ENCODE peak calls at places on chromosomes 1 and 21, in five cellular contexts. P is lung, T is fibroblast of mammary gland, W is adrenal gland, S is fibroblast of the aortic adventitia. V is an unnamed sample.

GRCh38 chr1:242556276-242556675 is 31.8 kb upstream of the PLD5 start:
- DNase-seq in P (no peak), T (no peak), W (no peak), S (no peak), V (no peak)

GRCh38 chr1:79193211-79194079 is 186.9 kb upstream of the ADGRL4 start:
- DNase-seq in P (no peak), T (peak), W (peak), S (peak), V (no peak)

GRCh38 chr1:15808955-15809354 is 1.5 kb upstream of the UQCRHL start:
- DNase-seq in P (no peak), T (no peak), W (no peak), S (no peak), V (no peak)

GRCh38 chr1:199723557-199723956 is 304.0 kb upstream of the NR5A2 start:
- DNase-seq in P (no peak), T (peak), W (no peak), S (peak), V (no peak)

GRCh38 chr1:48077860-48078259 is 80.7 kb upstream of the TRABD2B start:
- DNase-seq in P (no peak), T (no peak), W (no peak), S (peak), V (no peak)

GRCh38 chr1:155978973-155979429 is 654 bp upstream of the ARHGEF2 start:
- DNase-seq in P (no peak), T (peak), W (no peak), S (peak), V (no peak)

GRCh38 chr21:31901342-31901741 is 28.5 kb downstream of the HUNK start:
- DNase-seq in P (no peak), T (no peak), W (no peak), S (no peak), V (no peak)

GRCh38 chr1:2322593-2323295 is 68.6 kb downstream of the MORN1 start:
- DNase-seq in P (no peak), T (no peak), W (no peak), S (no peak), V (no peak)

GRCh38 chr1:171346866-171347265 is 32.9 kb downstream of the FMO4 start:
- DNase-seq in P (no peak), T (peak), W (no peak), S (peak), V (no peak)

GRCh38 chr1:182602945-182603645 is 1.1 kb downstream of the RGS16 start:
- DNase-seq in P (peak), T (no peak), W (no peak), S (peak), V (no peak)

GRCh38 chr1:203410117-203410900 is 59.4 kb upstream of the FMOD start:
- DNase-seq in P (no peak), T (no peak), W (no peak), S (peak), V (no peak)

GRCh38 chr1:95325337-95325736 is 91.3 kb downstream of the RWDD3 start:
- DNase-seq in P (no peak), T (no peak), W (no peak), S (no peak), V (no peak)

GRCh38 chr1:33256335-33256700 is at the start of gene ZNF362:
- DNase-seq in P (peak), T (peak), W (peak), S (peak), V (peak)

GRCh38 chr1:93695411-93696005 is 13.9 kb upstream of the BCAR3 start:
- DNase-seq in P (no peak), T (no peak), W (no peak), S (no peak), V (no peak)

GRCh38 chr1:226635456-226635941 is 86.9 kb downstream of the STUM start:
- DNase-seq in P (no peak), T (no peak), W (no peak), S (no peak), V (peak)

GRCh38 chr1:168019407-168019806 is 82.5 kb upstream of the MPC2 start:
- DNase-seq in P (no peak), T (no peak), W (no peak), S (no peak), V (no peak)

GRCh38 chr1:218945050-218945449 is 228.6 kb upstream of the LYPLAL1 start:
- DNase-seq in P (no peak), T (peak), W (no peak), S (peak), V (no peak)

GRCh38 chr1:26784023-26784871 is 3.5 kb upstream of the PIGV start:
- DNase-seq in P (peak), T (peak), W (peak), S (peak), V (peak)

GRCh38 chr1:27517907-27518718 is 28.1 kb upstream of the WASF2 start:
- DNase-seq in P (no peak), T (no peak), W (no peak), S (no peak), V (no peak)

GRCh38 chr1:234726359-234726836 is 116.4 kb upstream of the IRF2BP2 start:
- DNase-seq in P (no peak), T (no peak), W (no peak), S (no peak), V (no peak)

GRCh38 chr1:244460195-244460594 is 878 bp upstream of the CATSPERE start:
- DNase-seq in P (no peak), T (peak), W (no peak), S (no peak), V (peak)

GRCh38 chr1:184116287-184116686 is 64.8 kb downstream of the TSEN15 start:
- DNase-seq in P (no peak), T (no peak), W (peak), S (no peak), V (no peak)

GRCh38 chr21:31446206-31446900 is 102.3 kb upstream of the TIAM1 start:
- DNase-seq in P (no peak), T (no peak), W (no peak), S (no peak), V (no peak)

GRCh38 chr1:93756656-93757055 is 75.0 kb upstream of the BCAR3 start:
- DNase-seq in P (no peak), T (no peak), W (no peak), S (peak), V (no peak)

GRCh38 chr1:14910947-14911721 is 242.4 kb upstream of the TMEM51 start:
- DNase-seq in P (no peak), T (no peak), W (no peak), S (peak), V (no peak)

GRCh38 chr1:21620461-21620860 is 48.7 kb downstream of the RAP1GAP start:
- DNase-seq in P (no peak), T (no peak), W (peak), S (peak), V (no peak)

GRCh38 chr1:231761747-231762541 is 135.4 kb downstream of the DISC1 start:
- DNase-seq in P (no peak), T (no peak), W (no peak), S (no peak), V (no peak)

GRCh38 chr1:43143441-43143888 is 28.6 kb downstream of the EBNA1BP2 start:
- DNase-seq in P (no peak), T (no peak), W (no peak), S (no peak), V (peak)

GRCh38 chr1:96598416-96599168 is 123.0 kb upstream of the PTBP2 start:
- DNase-seq in P (no peak), T (peak), W (no peak), S (peak), V (no peak)

GRCh38 chr1:87956072-87956471 is 627.4 kb downstream of the LMO4 start:
- DNase-seq in P (no peak), T (peak), W (peak), S (peak), V (peak)

GRCh38 chr1:39632491-39633417 is 6.7 kb downstream of the HEYL start:
- DNase-seq in P (peak), T (peak), W (peak), S (peak), V (no peak)

GRCh38 chr1:4657244-4657789 is 2.9 kb downstream of the AJAP1 start:
- DNase-seq in P (no peak), T (no peak), W (no peak), S (no peak), V (no peak)

GRCh38 chr1:236686815-236687160 is 489 bp downstream of the ACTN2 start:
- DNase-seq in P (no peak), T (no peak), W (no peak), S (no peak), V (peak)

GRCh38 chr1:203328714-203329122 is 22.2 kb downstream of the FMOD start:
- DNase-seq in P (no peak), T (no peak), W (no peak), S (no peak), V (peak)

GRCh38 chr1:151908228-151908691 is 1.1 kb downstream of the THEM4 start:
- DNase-seq in P (no peak), T (peak), W (peak), S (peak), V (no peak)

GRCh38 chr1:89607888-89608626 is 24.9 kb upstream of the LRRC8C start:
- DNase-seq in P (no peak), T (peak), W (peak), S (no peak), V (no peak)

DNA sequence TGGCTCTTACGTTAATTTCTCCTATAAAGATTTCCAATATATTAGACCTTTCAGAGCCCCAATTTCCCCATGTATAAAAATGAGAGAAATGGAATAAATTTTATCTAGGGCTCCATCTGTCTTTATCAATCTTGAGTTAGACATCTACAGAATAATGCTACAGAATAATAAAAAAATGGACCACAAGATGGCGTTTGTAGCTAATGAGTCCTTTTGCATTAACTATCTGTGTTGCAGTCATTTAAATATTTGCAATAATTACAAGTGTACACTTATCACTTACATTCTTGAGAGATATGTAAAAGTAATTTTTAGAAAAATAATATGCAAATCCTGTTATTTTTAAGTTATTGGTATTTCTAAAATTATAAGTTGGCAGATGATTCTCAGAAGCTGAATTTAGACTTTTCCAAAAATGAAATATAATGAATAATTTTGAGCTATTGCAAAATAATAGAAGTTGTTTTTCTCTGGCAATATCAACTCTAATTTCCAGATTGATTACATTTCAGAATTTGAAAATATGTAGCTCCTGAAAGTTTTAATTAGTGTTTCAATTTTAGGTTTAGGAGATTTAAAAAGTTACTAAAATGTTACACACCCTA is 87.7 kb downstream of the SNX7 start:
- DNase-seq in P (no peak), T (peak), W (no peak), S (peak), V (no peak)
- TF ChIP-seq CTCF in P (no peak), T (peak), W (peak), S (peak), V (peak)

GRCh38 chr1:74767490-74767889 is 34.5 kb downstream of the TYW3 start:
- DNase-seq in P (no peak), T (peak), W (no peak), S (peak), V (peak)
- TF ChIP-seq CTCF in P (no peak), T (peak), W (peak), S (peak), V (peak)

GRCh38 chr1:230186003-230186863 is 119.2 kb downstream of the GALNT2 start:
- DNase-seq in P (peak), T (peak), W (peak), S (peak), V (no peak)
- TF ChIP-seq CTCF in P (no peak), T (no peak), W (no peak), S (no peak), V (no peak)

DNA sequence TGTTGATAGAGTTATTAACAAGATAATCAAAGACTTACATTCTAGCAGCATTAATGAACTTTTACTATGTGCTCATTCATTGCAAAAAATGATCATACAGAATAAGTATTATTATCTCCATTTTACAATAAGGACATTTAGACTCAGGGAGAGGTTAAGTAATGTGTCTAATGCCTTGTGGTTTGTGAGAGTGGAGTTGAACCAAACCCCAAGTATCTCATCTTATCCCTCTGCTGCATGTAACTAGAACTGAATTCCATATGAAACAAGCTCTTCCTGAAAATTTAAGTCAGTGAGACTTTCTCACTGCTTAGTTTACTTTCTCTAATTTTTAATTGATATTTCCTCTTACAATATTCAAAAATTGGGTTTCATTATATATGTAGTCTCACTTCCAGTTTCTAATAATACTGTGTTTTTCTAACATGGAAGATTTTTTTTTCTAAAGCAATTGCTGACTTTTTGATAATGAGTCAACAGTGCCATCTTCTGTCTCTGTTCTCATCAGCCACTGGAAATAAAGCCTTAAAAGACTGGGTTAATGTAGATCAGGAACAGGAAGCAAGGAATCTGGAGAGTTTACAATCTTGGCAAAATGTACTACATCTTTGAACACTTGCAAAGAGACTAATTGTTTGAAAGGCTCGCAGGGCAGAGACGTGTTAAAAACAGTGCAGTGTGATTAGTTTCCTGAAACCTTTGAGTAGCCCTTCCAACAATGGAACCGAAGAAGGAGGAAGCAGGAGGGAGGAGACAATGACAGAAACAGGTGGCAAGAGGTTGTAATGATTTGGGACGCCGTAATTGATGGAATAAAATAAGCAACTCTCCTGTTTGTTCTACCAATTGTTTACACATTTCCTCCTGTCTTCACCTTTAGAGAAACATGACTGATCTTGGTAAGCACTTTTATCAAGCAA is 567.6 kb downstream of the MRPL39 start:
- DNase-seq in P (no peak), T (peak), W (peak), S (no peak), V (no peak)
- TF ChIP-seq CTCF in P (no peak), T (peak), W (peak), S (no peak), V (peak)

GRCh38 chr21:42455196-42455595 is 40.8 kb downstream of the RSPH1 start:
- DNase-seq in P (no peak), T (no peak), W (no peak), S (no peak), V (no peak)

GRCh38 chr21:42454221-42454570 is 41.8 kb downstream of the RSPH1 start:
- DNase-seq in P (no peak), T (no peak), W (no peak), S (no peak), V (no peak)

GRCh38 chr21:42453301-42454220 is 42.5 kb downstream of the RSPH1 start:
- DNase-seq in P (no peak), T (no peak), W (no peak), S (no peak), V (peak)

GRCh38 chr21:42455754-42456440 is 40.1 kb downstream of the RSPH1 start:
- DNase-seq in P (no peak), T (no peak), W (no peak), S (no peak), V (no peak)

DNA sequence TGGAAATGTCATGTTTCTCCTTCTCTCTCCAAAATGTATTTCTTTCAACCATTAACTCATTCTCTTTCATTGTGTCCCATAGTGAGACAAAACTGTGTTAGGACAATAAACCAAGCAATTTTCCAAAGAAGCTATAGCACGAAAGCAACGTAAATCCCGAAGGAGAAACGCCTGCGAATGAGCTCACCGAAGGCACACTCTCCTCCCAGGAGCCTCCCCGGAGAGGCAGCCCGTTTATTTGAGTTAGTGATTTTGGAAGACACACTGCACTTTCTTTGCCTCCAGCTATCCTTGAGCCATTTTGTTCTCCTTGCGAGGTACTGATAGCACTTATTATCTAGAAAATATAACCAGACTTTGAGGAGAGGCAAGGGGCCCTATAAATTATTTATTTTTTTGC is 41.2 kb downstream of the RSPH1 start:
- DNase-seq in P (no peak), T (no peak), W (no peak), S (no peak), V (no peak)
- TF ChIP-seq CTCF in P (no peak), T (no peak), W (no peak), S (no peak), V (no peak)

DNA sequence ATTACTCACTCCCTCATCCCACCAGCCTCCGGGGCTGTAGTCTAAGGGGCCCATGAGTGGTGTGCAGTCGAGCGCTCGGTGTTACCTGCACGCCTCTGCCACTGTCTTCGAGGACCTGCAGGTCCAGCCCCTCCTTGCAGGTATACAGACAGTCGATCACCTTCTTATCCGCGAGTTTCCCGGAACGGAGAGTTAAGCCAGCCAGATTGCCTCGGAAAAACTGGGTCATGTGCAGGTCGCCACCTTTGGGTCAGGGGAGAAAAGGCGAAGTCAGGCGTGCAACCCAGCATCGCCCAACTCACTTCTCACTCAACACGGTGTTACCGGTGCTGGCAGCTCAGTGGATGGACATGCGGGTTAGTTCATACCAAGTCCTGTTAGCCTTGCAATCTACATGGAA is 84.3 kb downstream of the PIK3CD start:
- DNase-seq in P (no peak), T (no peak), W (no peak), S (no peak), V (no peak)
- TF ChIP-seq CTCF in P (no peak), T (no peak), W (no peak), S (no peak), V (no peak)

GRCh38 chr1:241440904-241441303 is 78.7 kb downstream of the FH start:
- DNase-seq in P (no peak), T (peak), W (no peak), S (no peak), V (no peak)
- TF ChIP-seq CTCF in P (no peak), T (no peak), W (no peak), S (no peak), V (no peak)

DNA sequence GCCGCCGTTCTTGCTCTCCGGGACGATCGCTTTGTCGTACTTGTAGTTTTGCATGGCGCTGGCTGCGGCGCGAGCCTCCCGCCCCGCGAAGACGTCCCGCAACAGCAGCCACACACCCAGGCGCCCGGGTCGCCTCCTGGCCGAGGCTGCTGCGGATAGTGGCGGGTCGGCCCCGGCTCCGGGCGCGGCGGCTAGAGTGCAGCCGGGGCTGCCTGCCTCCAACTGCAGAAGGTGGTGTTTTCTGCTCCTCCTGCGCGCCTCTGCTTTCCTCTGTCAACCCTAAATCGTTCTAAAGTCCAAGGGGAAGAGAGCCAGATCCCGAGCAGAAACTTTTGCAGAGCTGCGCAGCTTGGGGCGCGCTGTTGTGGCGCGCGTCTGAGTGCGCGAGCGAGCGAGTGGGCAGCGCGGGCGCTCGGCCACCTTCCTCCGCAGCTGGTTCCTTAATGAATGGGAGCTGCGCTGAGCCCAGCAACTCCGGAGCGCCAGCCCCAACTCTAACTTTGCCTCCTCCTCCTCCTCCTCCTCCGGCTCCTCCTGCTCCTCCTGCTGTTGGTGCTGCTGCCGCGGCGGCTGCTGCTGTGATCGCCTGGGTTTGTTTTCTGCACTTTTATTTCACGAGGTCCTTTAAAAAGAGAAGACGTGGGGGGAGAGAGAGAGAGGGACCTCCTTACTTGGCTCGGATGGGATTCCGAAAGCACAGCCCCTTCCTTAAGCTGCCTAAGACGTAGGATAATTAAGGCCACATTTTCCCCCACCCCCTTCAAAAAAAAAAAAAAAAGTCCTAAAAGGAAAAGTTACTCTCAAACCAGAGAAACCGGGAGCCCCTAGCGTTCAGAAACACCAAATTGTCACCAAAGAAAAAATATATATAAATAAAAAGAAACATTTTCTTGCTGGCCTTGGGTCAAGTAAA is at the start of gene PLPP3:
- DNase-seq in P (peak), T (peak), W (peak), S (peak), V (peak)
- TF ChIP-seq CTCF in P (peak), T (peak), W (peak), S (peak), V (no peak)

V was measured in BE2C.